ENCODE peak calls at places on chromosomes 5 and 9, in nine cellular contexts. X, R, S, O, L, F, C, Q and K are unnamed samples.

GRCh38 chr9:124008307-124008854 is 3.2 kb upstream of the LHX2 start:
- DNase-seq in R (no peak), C (no peak), X (no peak), Q (no peak), O (peak; percentile 76), F (no peak), L (peak; percentile 10), S (no peak), K (no peak)

GRCh38 chr9:101309139-101309538 is 75.7 kb downstream of the BAAT start:
- DNase-seq in L (no peak), C (no peak), Q (no peak), O (no peak), F (no peak), R (no peak), X (no peak), S (no peak), K (no peak)

GRCh38 chr9:71608021-71608420 is 160.3 kb downstream of the CEMIP2 start:
- DNase-seq in S (no peak), L (no peak), Q (no peak), F (no peak), C (no peak), R (no peak), X (no peak), O (no peak), K (no peak)

GRCh38 chr9:110191616-110192015 is 16.3 kb downstream of the C9orf152 start:
- DNase-seq in L (no peak), Q (no peak), F (no peak), X (no peak), S (no peak), R (no peak), C (no peak), O (no peak), K (no peak)

GRCh38 chr9:87157366-87158031 is 210.2 kb upstream of the GAS1 start:
- DNase-seq in F (no peak), C (no peak), R (no peak), L (no peak), S (peak; percentile 58), O (no peak), X (peak; percentile 30), Q (no peak), K (peak; percentile 47)

GRCh38 chr5:156200938-156201792 is 125.8 kb upstream of the SGCD start:
- DNase-seq in X (no peak), Q (no peak), O (no peak), C (no peak), L (no peak), S (no peak), R (no peak), F (no peak), K (no peak)

GRCh38 chr5:172361566-172362238 is 78.1 kb upstream of the UBTD2 start:
- DNase-seq in L (peak; percentile 48), Q (peak; percentile 95), O (no peak), R (peak; percentile 30), C (no peak), S (peak; percentile 99), F (peak; percentile 100), X (peak; percentile 88), K (peak; percentile 91)

GRCh38 chr9:122819326-122819725 is 9.1 kb downstream of the PDCL start:
- DNase-seq in F (peak; percentile 79), L (no peak), Q (peak; percentile 85), X (peak; percentile 57), R (no peak), C (no peak), O (no peak), S (no peak), K (peak; percentile 51)

GRCh38 chr5:107247427-107247826 is 423.3 kb downstream of the EFNA5 start:
- DNase-seq in O (no peak), S (peak; percentile 66), L (no peak), F (peak; percentile 26), C (no peak), R (no peak), X (no peak), Q (no peak), K (peak; percentile 26)

GRCh38 chr5:59917121-59917520 is 23.6 kb upstream of the PDE4D start:
- DNase-seq in S (no peak), R (no peak), Q (peak; percentile 2), O (no peak), L (no peak), X (no peak), F (no peak), C (no peak), K (no peak)

GRCh38 chr5:53253421-53253871 is 143.9 kb upstream of the MOCS2 start:
- DNase-seq in C (peak; percentile 94), Q (peak; percentile 60), R (peak; percentile 42), L (no peak), F (peak; percentile 93), S (peak; percentile 81), O (no peak), X (peak; percentile 95), K (peak; percentile 95)

GRCh38 chr9:107644774-107645463 is 155.3 kb upstream of the KLF4 start:
- DNase-seq in L (no peak), Q (no peak), O (no peak), F (no peak), C (no peak), R (no peak), X (no peak), S (no peak), K (no peak)

GRCh38 chr5:32115985-32116384 is 58.1 kb downstream of the GOLPH3 start:
- DNase-seq in R (no peak), L (no peak), X (no peak), C (no peak), Q (no peak), O (peak; percentile 31), S (no peak), F (no peak), K (no peak)

GRCh38 chr5:125117556-125117955 is 371.1 kb upstream of the ZNF608 start:
- DNase-seq in Q (no peak), L (no peak), R (no peak), O (no peak), F (peak; percentile 56), S (no peak), X (peak; percentile 34), C (no peak), K (peak; percentile 47)

GRCh38 chr9:97970106-97970505 is 13.0 kb upstream of the ANP32B start:
- DNase-seq in L (no peak), S (no peak), F (no peak), Q (no peak), C (no peak), R (peak; percentile 81), O (no peak), X (no peak), K (no peak)

DNA sequence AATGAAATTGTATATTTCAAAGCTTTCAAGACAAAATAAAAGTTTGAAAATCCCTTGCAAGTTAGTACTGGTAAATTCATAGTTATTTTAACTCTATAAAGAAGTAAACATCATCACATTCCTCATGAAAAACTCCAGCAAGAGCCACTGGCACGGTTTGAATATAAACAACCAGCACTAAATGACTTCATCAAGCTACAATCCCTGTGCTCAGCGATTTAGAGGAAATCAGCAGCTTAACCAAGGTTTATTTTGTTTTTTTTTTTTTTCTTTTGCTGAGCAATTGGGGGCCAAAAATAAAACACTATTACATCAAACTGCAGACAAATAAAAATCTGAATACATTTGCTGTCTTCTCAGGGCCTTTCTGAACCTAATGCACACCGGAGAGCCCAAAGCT is 106.1 kb upstream of the SLC24A2 start:
- DNase-seq in X (peak; percentile 5), S (no peak), O (no peak), L (no peak), R (no peak), Q (peak; percentile 69), C (no peak), F (peak; percentile 43), K (peak; percentile 20)
- H2AFZ ChIP-seq in X (no peak overlapping the region), S (no peak overlapping the region), O (no peak overlapping the region), L (no peak overlapping the region), R (no peak overlapping the region), Q (no peak overlapping the region), C (no peak overlapping the region), F (no peak overlapping the region), K (no peak overlapping the region)

GRCh38 chr5:149628846-149629388 is 47.6 kb downstream of the ARHGEF37 start:
- DNase-seq in Q (no peak), X (no peak), F (no peak), L (no peak), S (no peak), O (no peak), C (no peak), R (no peak), K (no peak)

GRCh38 chr5:149629421-149629820 is 48.1 kb downstream of the ARHGEF37 start:
- DNase-seq in Q (no peak), O (no peak), S (no peak), L (no peak), C (no peak), F (no peak), X (no peak), R (no peak), K (no peak)

GRCh38 chr5:149630337-149630736 is 49.0 kb downstream of the ARHGEF37 start:
- DNase-seq in C (no peak), O (no peak), F (no peak), R (no peak), X (no peak), L (no peak), S (no peak), Q (no peak), K (no peak)

GRCh38 chr5:149627070-149627469 is 45.8 kb downstream of the ARHGEF37 start:
- DNase-seq in S (no peak), X (no peak), L (no peak), C (no peak), R (no peak), Q (no peak), F (no peak), O (no peak), K (no peak)

DNA sequence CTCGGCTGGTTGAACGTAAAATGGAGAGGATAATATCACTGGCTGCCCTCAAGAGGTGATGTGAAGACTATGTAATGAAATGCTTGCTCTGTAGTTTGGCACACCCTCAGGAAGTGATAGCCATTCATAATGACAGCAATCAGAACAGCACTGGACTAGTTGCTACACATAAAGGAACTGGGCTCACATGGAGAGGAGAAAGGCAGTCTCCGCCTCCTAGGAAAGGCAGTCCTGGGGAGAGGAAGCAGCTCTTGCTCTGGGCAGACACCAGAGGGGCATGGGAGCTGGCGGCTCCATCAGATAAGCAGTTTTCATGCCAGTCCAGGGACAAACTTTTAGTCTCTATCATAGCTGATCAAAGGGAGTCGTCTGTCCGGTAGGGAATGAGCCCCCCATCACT is 46.9 kb downstream of the ARHGEF37 start:
- DNase-seq in O (no peak), C (no peak), S (no peak), L (no peak), R (no peak), F (no peak), X (no peak), Q (no peak), K (no peak)
- H2AFZ ChIP-seq in O (no peak overlapping the region), C (no peak overlapping the region), S (no peak overlapping the region), L (no peak overlapping the region), R (no peak overlapping the region), F (no peak overlapping the region), X (no peak overlapping the region), Q (no peak overlapping the region), K (no peak overlapping the region)

GRCh38 chr5:115465416-115465815 is 79.2 kb downstream of the FEM1C start:
- DNase-seq in F (peak; percentile 25), O (no peak), S (peak; percentile 40), Q (no peak), L (no peak), X (peak; percentile 44), C (no peak), R (no peak), K (no peak)
- H2AFZ ChIP-seq in F (no peak overlapping the region), O (no peak overlapping the region), S (no peak overlapping the region), Q (no peak overlapping the region), L (peak overlapping the region; percentile 65), X (no peak overlapping the region), C (no peak overlapping the region), R (no peak overlapping the region), K (no peak overlapping the region)

DNA sequence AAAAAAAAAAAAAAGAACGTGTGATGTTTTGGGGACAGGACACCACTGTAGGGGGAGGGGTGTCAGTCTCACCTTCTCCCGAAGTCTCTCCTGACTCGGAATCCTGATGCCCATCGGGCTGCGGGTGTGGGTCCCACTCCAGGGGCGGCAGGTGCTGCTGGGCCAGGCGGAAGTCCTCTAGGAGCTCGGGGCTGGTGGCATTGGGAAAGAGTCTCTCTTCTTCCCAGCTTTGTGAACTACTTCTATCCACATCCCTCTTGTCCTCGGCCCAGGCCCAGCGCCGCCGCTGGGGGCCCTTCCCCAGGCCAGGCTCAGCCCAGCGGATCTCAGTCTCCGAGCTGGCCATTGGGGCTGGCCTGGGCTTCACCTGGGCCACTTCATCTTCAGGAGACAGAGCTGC is 6.8 kb downstream of the AKNA start:
- DNase-seq in S (no peak), R (no peak), Q (no peak), F (no peak), X (no peak), O (no peak), L (no peak), C (no peak), K (no peak)
- H2AFZ ChIP-seq in S (no peak overlapping the region), R (no peak overlapping the region), Q (no peak overlapping the region), F (no peak overlapping the region), X (no peak overlapping the region), O (no peak overlapping the region), L (no peak overlapping the region), C (no peak overlapping the region), K (no peak overlapping the region)